ENCODE peak calls at places on chromosome 6, in seven cellular contexts. One of them, this sample, is unnamed.

GRCh38 chr6:166106076-166106686 is 61.5 kb downstream of the TBXT start:
- DNase-seq in stimulated activated CD4-positive, alpha-beta T cell treated with anti-CD3 and anti-CD28 coated beads, TNF-alpha, amount 100 ng/mL, for 48 hours: peak
- DNase-seq in ovary: peak
- DNase-seq in mesothelial cell of epicardium: peak
- DNase-seq in osteocyte: no peak
- DNase-seq in stimulated activated naive CD8-positive, alpha-beta T cell treated with anti-CD3 and anti-CD28 coated beads, Interleukin-15, Interleukin-2, amounts not matched to agents 100 U/mL and 50 U/mL, for 24 hours: peak
- DNase-seq in head of caudate nucleus: peak
- DNase-seq in this sample: peak

GRCh38 chr6:170067923-170068360 is 222.9 kb downstream of the DLL1 start:
- DNase-seq in stimulated activated CD4-positive, alpha-beta T cell treated with anti-CD3 and anti-CD28 coated beads, TNF-alpha, amount 100 ng/mL, for 48 hours: no peak
- DNase-seq in ovary: peak
- DNase-seq in mesothelial cell of epicardium: peak
- DNase-seq in osteocyte: peak
- DNase-seq in stimulated activated naive CD8-positive, alpha-beta T cell treated with anti-CD3 and anti-CD28 coated beads, Interleukin-15, Interleukin-2, amounts not matched to agents 100 U/mL and 50 U/mL, for 24 hours: no peak
- DNase-seq in head of caudate nucleus: no peak
- DNase-seq in this sample: no peak

GRCh38 chr6:56708810-56709597 is 66.3 kb upstream of the DST start:
- DNase-seq in stimulated activated CD4-positive, alpha-beta T cell treated with anti-CD3 and anti-CD28 coated beads, TNF-alpha, amount 100 ng/mL, for 48 hours: no peak
- DNase-seq in ovary: no peak
- DNase-seq in mesothelial cell of epicardium: no peak
- DNase-seq in osteocyte: no peak
- DNase-seq in stimulated activated naive CD8-positive, alpha-beta T cell treated with anti-CD3 and anti-CD28 coated beads, Interleukin-15, Interleukin-2, amounts not matched to agents 100 U/mL and 50 U/mL, for 24 hours: no peak
- DNase-seq in head of caudate nucleus: no peak
- DNase-seq in this sample: no peak

GRCh38 chr6:32152414-32153251 is 894 bp upstream of the PRRT1 start:
- DNase-seq in stimulated activated CD4-positive, alpha-beta T cell treated with anti-CD3 and anti-CD28 coated beads, TNF-alpha, amount 100 ng/mL, for 48 hours: no peak
- DNase-seq in ovary: peak
- DNase-seq in mesothelial cell of epicardium: peak
- DNase-seq in osteocyte: no peak
- DNase-seq in stimulated activated naive CD8-positive, alpha-beta T cell treated with anti-CD3 and anti-CD28 coated beads, Interleukin-15, Interleukin-2, amounts not matched to agents 100 U/mL and 50 U/mL, for 24 hours: no peak
- DNase-seq in head of caudate nucleus: peak
- DNase-seq in this sample: no peak

GRCh38 chr6:167993169-167993568 is 4.3 kb upstream of the KIF25 start:
- DNase-seq in stimulated activated CD4-positive, alpha-beta T cell treated with anti-CD3 and anti-CD28 coated beads, TNF-alpha, amount 100 ng/mL, for 48 hours: no peak
- DNase-seq in ovary: no peak
- DNase-seq in mesothelial cell of epicardium: no peak
- DNase-seq in osteocyte: no peak
- DNase-seq in stimulated activated naive CD8-positive, alpha-beta T cell treated with anti-CD3 and anti-CD28 coated beads, Interleukin-15, Interleukin-2, amounts not matched to agents 100 U/mL and 50 U/mL, for 24 hours: no peak
- DNase-seq in head of caudate nucleus: no peak
- DNase-seq in this sample: peak

GRCh38 chr6:166545156-166545555 is 41.3 kb downstream of the RAMACL start:
- DNase-seq in stimulated activated CD4-positive, alpha-beta T cell treated with anti-CD3 and anti-CD28 coated beads, TNF-alpha, amount 100 ng/mL, for 48 hours: no peak
- DNase-seq in ovary: no peak
- DNase-seq in mesothelial cell of epicardium: no peak
- DNase-seq in osteocyte: no peak
- DNase-seq in stimulated activated naive CD8-positive, alpha-beta T cell treated with anti-CD3 and anti-CD28 coated beads, Interleukin-15, Interleukin-2, amounts not matched to agents 100 U/mL and 50 U/mL, for 24 hours: no peak
- DNase-seq in head of caudate nucleus: no peak
- DNase-seq in this sample: no peak

GRCh38 chr6:45377041-45377554 is 636 bp downstream of the SUPT3H start:
- DNase-seq in stimulated activated CD4-positive, alpha-beta T cell treated with anti-CD3 and anti-CD28 coated beads, TNF-alpha, amount 100 ng/mL, for 48 hours: no peak
- DNase-seq in ovary: no peak
- DNase-seq in mesothelial cell of epicardium: no peak
- DNase-seq in osteocyte: no peak
- DNase-seq in stimulated activated naive CD8-positive, alpha-beta T cell treated with anti-CD3 and anti-CD28 coated beads, Interleukin-15, Interleukin-2, amounts not matched to agents 100 U/mL and 50 U/mL, for 24 hours: no peak
- DNase-seq in head of caudate nucleus: peak
- DNase-seq in this sample: peak

GRCh38 chr6:165439928-165440554 is 130.6 kb upstream of the C6orf118 start:
- DNase-seq in stimulated activated CD4-positive, alpha-beta T cell treated with anti-CD3 and anti-CD28 coated beads, TNF-alpha, amount 100 ng/mL, for 48 hours: no peak
- DNase-seq in ovary: no peak
- DNase-seq in mesothelial cell of epicardium: no peak
- DNase-seq in osteocyte: no peak
- DNase-seq in stimulated activated naive CD8-positive, alpha-beta T cell treated with anti-CD3 and anti-CD28 coated beads, Interleukin-15, Interleukin-2, amounts not matched to agents 100 U/mL and 50 U/mL, for 24 hours: no peak
- DNase-seq in head of caudate nucleus: no peak
- DNase-seq in this sample: no peak